ENCODE peak calls at places on chromosome 5, in six cellular contexts. Q is H1, M is suprapubic skin, F is SK-N-SH, C is spleen, D is prostate gland. P is an unnamed sample.

GRCh38 chr5:68240196-68240595 is 24.6 kb downstream of the PIK3R1 start:
- DNase-seq in C (no peak), M (no peak), F (peak; percentile 33), Q (no peak), D (no peak), P (no peak)

GRCh38 chr5:76710991-76711390 is 4.9 kb upstream of the F2R start:
- DNase-seq in D (no peak), Q (no peak), C (no peak), F (no peak), M (no peak), P (no peak)

GRCh38 chr5:79173626-79174025 is 62.0 kb downstream of the BHMT start:
- DNase-seq in M (no peak), C (no peak), D (peak; percentile 19), F (no peak), Q (no peak), P (peak; percentile 55)

GRCh38 chr5:2909035-2909434 is 157.6 kb upstream of the IRX2 start:
- DNase-seq in C (no peak), F (no peak), Q (no peak), M (no peak), D (no peak), P (peak; percentile 9)

GRCh38 chr5:149776376-149777305 is 46.5 kb downstream of the PPARGC1B start:
- DNase-seq in C (no peak), F (no peak), Q (no peak), M (no peak), D (peak; percentile 40), P (peak; percentile 62)

GRCh38 chr5:179196420-179197079 is 136.4 kb downstream of the ZNF354C start:
- DNase-seq in C (peak; percentile 24), F (no peak), Q (no peak), M (no peak), D (no peak), P (no peak)

GRCh38 chr5:50406874-50407273 is 34.2 kb downstream of the EMB start:
- DNase-seq in C (no peak), Q (no peak), M (no peak), F (no peak), D (no peak), P (no peak)

GRCh38 chr5:61386062-61386800 is 54.2 kb downstream of the ZSWIM6 start:
- DNase-seq in M (no peak), C (no peak), F (no peak), Q (no peak), D (no peak), P (no peak)

GRCh38 chr5:88502179-88503064 is 233.8 kb upstream of the TMEM161B start:
- DNase-seq in Q (no peak), F (no peak), D (no peak), M (no peak), C (no peak), P (no peak)

GRCh38 chr5:15234366-15234765 is 265.6 kb upstream of the FBXL7 start:
- DNase-seq in D (no peak), M (no peak), Q (peak; percentile 19), F (no peak), C (no peak), P (no peak)

GRCh38 chr5:74184649-74185048 is 455.9 kb downstream of the ENC1 start:
- DNase-seq in D (no peak), F (no peak), M (no peak), C (no peak), Q (no peak), P (no peak)

GRCh38 chr5:35890021-35890740 is 33.5 kb downstream of the IL7R start:
- DNase-seq in Q (no peak), M (no peak), F (no peak), D (peak; percentile 70), C (no peak), P (no peak)

GRCh38 chr5:35898952-35899351 is 39.5 kb downstream of the CAPSL start:
- DNase-seq in M (no peak), C (no peak), D (no peak), Q (no peak), F (no peak), P (no peak)

GRCh38 chr5:35899805-35900204 is 38.6 kb downstream of the CAPSL start:
- DNase-seq in M (no peak), Q (no peak), F (no peak), C (no peak), D (no peak), P (no peak)

GRCh38 chr5:35894131-35894530 is 37.4 kb downstream of the IL7R start:
- DNase-seq in C (no peak), Q (no peak), F (no peak), M (no peak), D (no peak), P (no peak)
- TF ChIP-seq POLR2AphosphoS5 in C (no peak), Q (no peak), F (no peak), M (no peak), D (no peak), P (no peak)

GRCh38 chr5:151780348-151780747 is 8.6 kb downstream of the G3BP1 start:
- DNase-seq in Q (no peak), M (no peak), D (no peak), C (peak; percentile 40), F (no peak), P (no peak)
- H3K27ac ChIP-seq in Q (no peak overlapping the region), M (no peak overlapping the region), D (no peak overlapping the region), C (no peak overlapping the region), F (no peak overlapping the region), P (no peak overlapping the region)

GRCh38 chr5:59020611-59021285 is 437.9 kb downstream of the RAB3C start:
- DNase-seq in C (no peak), Q (no peak), M (no peak), F (no peak), D (no peak), P (no peak)
- TF ChIP-seq POLR2AphosphoS5 in C (no peak), Q (no peak), M (no peak), F (no peak), D (no peak), P (no peak)

GRCh38 chr5:573206-573605 is 38.9 kb upstream of the CEP72 start:
- DNase-seq in D (no peak), M (no peak), C (no peak), F (no peak), Q (no peak), P (no peak)

GRCh38 chr5:572398-573019 is 39.6 kb upstream of the CEP72 start:
- DNase-seq in F (peak; percentile 4), Q (no peak), C (no peak), D (no peak), M (no peak), P (no peak)

GRCh38 chr5:573976-574375 is 38.2 kb upstream of the CEP72 start:
- DNase-seq in D (no peak), C (no peak), M (no peak), Q (no peak), F (no peak), P (no peak)

GRCh38 chr5:575636-576035 is 36.5 kb upstream of the CEP72 start:
- DNase-seq in D (no peak), Q (no peak), M (no peak), C (no peak), F (no peak), P (no peak)

GRCh38 chr5:574906-575305 is 37.2 kb upstream of the CEP72 start:
- DNase-seq in Q (no peak), D (no peak), F (no peak), C (no peak), M (no peak), P (no peak)
- H3K27ac ChIP-seq in Q (no peak overlapping the region), D (no peak overlapping the region), F (no peak overlapping the region), C (no peak overlapping the region), M (no peak overlapping the region), P (no peak overlapping the region)

DNA sequence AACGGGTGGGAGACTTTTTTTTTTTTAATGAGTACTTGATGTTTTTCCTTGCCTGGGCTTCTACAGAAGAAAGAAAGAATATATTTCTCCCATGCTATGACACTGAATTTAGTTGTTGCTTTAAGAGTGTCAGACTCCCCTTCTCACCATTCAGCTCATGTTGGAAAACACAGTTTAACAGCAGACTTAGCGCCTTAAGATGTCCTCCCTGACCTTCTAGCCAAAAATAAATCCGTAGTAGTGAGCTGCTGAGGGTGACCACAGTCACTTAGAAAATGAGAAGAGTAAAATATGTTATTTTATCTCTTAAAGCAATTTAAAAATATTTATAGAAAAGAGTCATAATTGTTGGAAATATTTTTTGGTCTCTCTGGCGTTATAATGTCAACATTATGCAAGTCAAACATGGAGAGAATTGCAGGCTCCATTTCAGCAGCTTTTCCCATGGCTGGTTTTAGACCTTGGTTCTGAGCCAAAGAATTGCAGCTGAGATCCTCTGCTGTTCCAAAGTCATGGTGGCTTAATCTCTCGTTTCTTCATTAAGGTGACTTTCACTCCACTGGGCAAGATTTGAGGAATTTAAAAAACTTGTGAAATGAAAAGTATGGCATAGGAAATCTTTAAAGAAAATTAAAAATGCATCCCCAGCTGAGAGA is 143.5 kb downstream of the GHR start:
- DNase-seq in C (no peak), D (no peak), Q (no peak), F (no peak), M (no peak), P (no peak)
- TF ChIP-seq POLR2AphosphoS5 in C (no peak), D (no peak), Q (no peak), F (no peak), M (no peak), P (no peak)

GRCh38 chr5:169913479-169913878 is 66.8 kb downstream of the INSYN2B start:
- DNase-seq in D (no peak), M (no peak), F (no peak), Q (no peak), C (no peak), P (no peak)

GRCh38 chr5:169910393-169910792 is 69.9 kb downstream of the INSYN2B start:
- DNase-seq in Q (no peak), C (no peak), F (no peak), M (no peak), D (no peak), P (no peak)

GRCh38 chr5:169911448-169912212 is 68.7 kb downstream of the INSYN2B start:
- DNase-seq in F (no peak), M (no peak), D (no peak), Q (no peak), C (no peak), P (no peak)

GRCh38 chr5:169917425-169917824 is 62.9 kb downstream of the INSYN2B start:
- DNase-seq in C (no peak), Q (no peak), F (no peak), M (no peak), D (no peak), P (no peak)

DNA sequence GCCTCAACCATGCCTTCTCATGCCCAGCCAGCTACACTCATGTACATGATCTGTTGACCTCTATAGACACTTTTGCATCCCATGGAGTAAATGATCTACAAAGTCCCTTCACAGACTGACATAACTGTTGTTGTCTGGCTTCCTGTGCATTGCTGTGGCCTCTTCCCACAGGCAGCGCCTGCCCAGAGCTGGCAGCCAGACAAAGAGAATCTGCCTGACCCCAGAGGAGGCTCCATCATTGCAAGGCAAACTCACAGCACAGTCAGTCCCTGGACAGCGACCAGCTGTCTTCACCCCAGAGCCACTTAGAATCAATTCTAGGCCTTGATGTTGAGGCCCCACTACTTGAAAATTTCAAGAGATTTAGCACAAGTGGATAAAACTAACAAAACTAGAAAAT is 65.5 kb downstream of the INSYN2B start:
- DNase-seq in Q (no peak), M (no peak), D (no peak), C (no peak), F (no peak), P (no peak)
- H3K27ac ChIP-seq in Q (no peak overlapping the region), M (no peak overlapping the region), D (no peak overlapping the region), C (no peak overlapping the region), F (no peak overlapping the region), P (no peak overlapping the region)

GRCh38 chr5:86482008-86482407 is 135.7 kb upstream of the COX7C start:
- DNase-seq in Q (no peak), C (no peak), M (no peak), F (no peak), D (no peak), P (no peak)
- TF ChIP-seq POLR2AphosphoS5 in Q (no peak), C (no peak), M (no peak), F (no peak), D (no peak), P (no peak)

GRCh38 chr5:72994578-72994977 is 38.7 kb downstream of the FCHO2 start:
- DNase-seq in F (no peak), M (no peak), Q (no peak), D (no peak), C (no peak), P (no peak)
- H3K27ac ChIP-seq in F (no peak overlapping the region), M (no peak overlapping the region), Q (no peak overlapping the region), D (no peak overlapping the region), C (no peak overlapping the region), P (no peak overlapping the region)